ENCODE peak calls at places on chromosomes 5 and 9, in five cellular contexts. S is mesothelial cell of epicardium; G is GM03348; D is activated CD4-positive, alpha-beta T cell treated with anti-CD3 and anti-CD28 coated beads for 24 hours; P is Calu3. R is an unnamed sample.

GRCh38 chr5:31675472-31675871 is 36.5 kb downstream of the PDZD2 start:
- DNase-seq in S (no peak), G (no peak), D (no peak), P (no peak), R (no peak)

GRCh38 chr9:121299467-121300282 is 31.7 kb downstream of the GSN start:
- DNase-seq in S (no peak), G (peak), D (no peak), P (no peak), R (peak)

GRCh38 chr5:14663734-14664269 is 716 bp upstream of the OTULIN start:
- DNase-seq in S (no peak), G (peak), D (no peak), P (no peak), R (no peak)

GRCh38 chr9:136171009-136171800 is 33.7 kb downstream of the LHX3 start:
- DNase-seq in S (no peak), G (no peak), D (no peak), P (peak), R (no peak)

GRCh38 chr9:134424818-134425217 is 98.6 kb downstream of the RXRA start:
- DNase-seq in S (no peak), G (no peak), D (no peak), P (no peak), R (no peak)

GRCh38 chr5:99331061-99331460 is 402.3 kb upstream of the CHD1 start:
- DNase-seq in S (no peak), G (no peak), D (no peak), P (no peak), R (no peak)

GRCh38 chr9:89730715-89731114 is 125.9 kb downstream of the GADD45G start:
- DNase-seq in S (no peak), G (no peak), D (no peak), P (no peak), R (no peak)

GRCh38 chr5:1704676-1705075 is 95.0 kb downstream of the MRPL36 start:
- DNase-seq in S (no peak), G (no peak), D (no peak), P (no peak), R (peak)

GRCh38 chr5:75460947-75461346 is 50.5 kb downstream of the CERT1 start:
- DNase-seq in S (no peak), G (no peak), D (no peak), P (no peak), R (no peak)

GRCh38 chr9:108569624-108570023 is 286.2 kb downstream of the ACTL7B start:
- DNase-seq in S (no peak), G (peak), D (no peak), P (no peak), R (no peak)

GRCh38 chr9:121902483-121903135 is 190.5 kb downstream of the TTLL11 start:
- DNase-seq in S (no peak), G (peak), D (no peak), P (peak), R (no peak)

GRCh38 chr5:149831492-149831891 is 101.4 kb downstream of the PPARGC1B start:
- DNase-seq in S (no peak), G (peak), D (peak), P (peak), R (no peak)

GRCh38 chr5:126919566-126919965 is 110.8 kb downstream of the MARCHF3 start:
- DNase-seq in S (no peak), G (no peak), D (no peak), P (no peak), R (no peak)

GRCh38 chr9:124766815-124767554 is 4.1 kb downstream of the NR6A1 start:
- DNase-seq in S (no peak), G (no peak), D (no peak), P (no peak), R (no peak)

GRCh38 chr9:88706193-88707112 is 171.5 kb downstream of the NXNL2 start:
- DNase-seq in S (no peak), G (no peak), D (no peak), P (peak), R (no peak)

GRCh38 chr5:72920690-72921089 is 35.2 kb upstream of the FCHO2 start:
- DNase-seq in S (no peak), G (peak), D (no peak), P (no peak), R (no peak)

GRCh38 chr5:31935702-31936347 is 238.3 kb downstream of the GOLPH3 start:
- DNase-seq in S (no peak), G (peak), D (no peak), P (no peak), R (peak)

GRCh38 chr5:147057051-147057450 is 177.8 kb upstream of the STK32A start:
- DNase-seq in S (no peak), G (no peak), D (no peak), P (no peak), R (no peak)

GRCh38 chr9:129125478-129125877 is 14.3 kb downstream of the PTPA start:
- DNase-seq in S (no peak), G (peak), D (no peak), P (no peak), R (no peak)

GRCh38 chr5:142938201-142938600 is 168.0 kb downstream of the ARHGAP26 start:
- DNase-seq in S (no peak), G (no peak), D (no peak), P (no peak), R (no peak)

GRCh38 chr9:108244676-108245075 is 611.1 kb downstream of the ACTL7B start:
- DNase-seq in S (no peak), G (no peak), D (no peak), P (no peak), R (no peak)

GRCh38 chr9:113993838-113994540 is 84.1 kb downstream of the AMBP start:
- DNase-seq in S (no peak), G (peak), D (no peak), P (no peak), R (peak)

GRCh38 chr9:129310666-129311350 is 132.7 kb upstream of the IER5L start:
- DNase-seq in S (no peak), G (peak), D (no peak), P (no peak), R (no peak)

GRCh38 chr5:37208883-37209808 is 40.0 kb downstream of the CPLANE1 start:
- DNase-seq in S (no peak), G (peak), D (no peak), P (no peak), R (no peak)

R was measured in lower leg skin.